ENCODE peak calls at places on chromosomes 4 and X, in six cellular contexts. P is mammary epithelial cell, B is IMR-90, Q is lung, T is heart left ventricle, L is endodermal cell. Z is an unnamed sample. For H3K4me1, the result is how much of the 10 kb centered on the place peaks cover.

GRCh38 chrX:10615931-10616780 is 4.2 kb downstream of the MID1 start:
- DNase-seq in Q (no peak), P (no peak), B (peak), T (peak), L (peak), Z (peak)

GRCh38 chr4:41122775-41123174 is 91.6 kb downstream of the APBB2 start:
- DNase-seq in B (no peak), P (no peak), T (no peak), Q (no peak), L (peak), Z (no peak)

GRCh38 chr4:177380730-177381287 is 61.4 kb downstream of the AGA start:
- DNase-seq in P (peak), Q (no peak), T (no peak), B (no peak), L (peak), Z (no peak)

GRCh38 chrX:54042609-54043010 is 1.7 kb downstream of the PHF8 start:
- DNase-seq in T (peak), P (peak), L (peak), Q (peak), B (peak), Z (peak)

GRCh38 chrX:70479197-70479969 is 34.7 kb downstream of the DLG3 start:
- DNase-seq in P (peak), Q (no peak), B (peak), T (no peak), L (no peak), Z (no peak)

GRCh38 chrX:8724176-8724757 is 7.7 kb downstream of the ANOS1 start:
- DNase-seq in P (no peak), B (no peak), L (peak), T (no peak), Q (no peak), Z (no peak)

GRCh38 chr4:155060419-155060818 is 148.0 kb upstream of the NPY2R start:
- DNase-seq in P (no peak), B (no peak), Q (no peak), L (no peak), T (no peak), Z (no peak)

GRCh38 chr4:187908079-187908501 is 87.5 kb upstream of the ZFP42 start:
- DNase-seq in P (peak), Q (no peak), L (no peak), B (peak), T (no peak), Z (no peak)

GRCh38 chr4:83022724-83023427 is 12.1 kb upstream of the COPS4 start:
- DNase-seq in T (no peak), L (no peak), P (peak), Q (no peak), B (peak), Z (no peak)

GRCh38 chrX:39905475-39905889 is 192.3 kb downstream of the BCOR start:
- DNase-seq in P (no peak), Q (no peak), B (peak), L (no peak), T (no peak), Z (no peak)

GRCh38 chr4:37948542-37948941 is 11.7 kb upstream of the PTTG2 start:
- DNase-seq in B (no peak), T (no peak), P (no peak), Q (no peak), L (no peak), Z (no peak)

GRCh38 chr4:73687414-73687813 is 53.0 kb upstream of the CXCL8 start:
- DNase-seq in B (no peak), P (no peak), L (no peak), Q (no peak), T (no peak), Z (no peak)

GRCh38 chr4:87005690-87006461 is 71.1 kb downstream of the AFF1 start:
- DNase-seq in P (no peak), L (no peak), B (no peak), T (no peak), Q (no peak), Z (peak)

GRCh38 chrX:11756354-11757318 is 1.4 kb upstream of the MSL3 start:
- DNase-seq in T (no peak), L (no peak), Q (no peak), P (no peak), B (no peak), Z (no peak)
- TF ChIP-seq CTCF in T (no peak), L (no peak), Q (no peak), P (no peak), B (no peak), Z (no peak)

DNA sequence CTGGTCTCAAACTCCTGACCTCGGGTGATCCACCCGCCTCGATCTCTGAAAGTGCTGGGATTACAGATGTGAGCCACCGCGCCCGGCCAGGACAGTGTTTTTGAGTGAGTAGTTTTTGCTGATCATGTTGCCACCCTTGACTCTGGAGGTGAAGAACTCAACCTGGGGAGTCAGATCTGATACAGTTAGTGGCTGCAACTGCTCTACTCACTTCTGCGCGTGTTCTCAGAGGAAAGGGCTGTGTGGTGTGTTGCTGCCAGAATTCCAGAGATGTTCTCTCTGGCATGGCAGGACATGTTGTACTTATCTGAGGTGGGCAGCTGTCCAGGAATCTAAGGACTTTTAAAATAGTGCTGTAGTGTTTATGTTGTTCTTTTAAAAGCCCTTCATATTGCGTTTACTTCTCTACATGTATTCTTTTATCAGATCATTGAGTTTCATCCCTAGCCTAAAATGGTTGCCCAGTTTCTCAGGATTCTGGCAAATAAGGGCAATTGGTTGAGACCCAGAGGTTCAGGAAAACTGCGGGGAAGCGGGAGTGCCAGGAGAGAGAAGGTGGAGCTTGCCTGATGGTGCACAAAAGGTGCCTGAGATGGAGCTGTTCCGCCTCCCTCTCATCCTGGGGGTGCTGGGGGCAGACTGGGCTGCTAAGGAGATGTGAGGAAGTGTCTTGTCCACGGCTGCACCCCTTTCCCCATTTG is 97.7 kb downstream of the ARHGAP10 start:
- DNase-seq in Q (no peak), L (no peak), P (peak), B (peak), T (peak), Z (peak)
- H3K4me1 ChIP-seq in Q (under half), L (under half), P (half or more), B (under half), T (half or more), Z (half or more)

DNA sequence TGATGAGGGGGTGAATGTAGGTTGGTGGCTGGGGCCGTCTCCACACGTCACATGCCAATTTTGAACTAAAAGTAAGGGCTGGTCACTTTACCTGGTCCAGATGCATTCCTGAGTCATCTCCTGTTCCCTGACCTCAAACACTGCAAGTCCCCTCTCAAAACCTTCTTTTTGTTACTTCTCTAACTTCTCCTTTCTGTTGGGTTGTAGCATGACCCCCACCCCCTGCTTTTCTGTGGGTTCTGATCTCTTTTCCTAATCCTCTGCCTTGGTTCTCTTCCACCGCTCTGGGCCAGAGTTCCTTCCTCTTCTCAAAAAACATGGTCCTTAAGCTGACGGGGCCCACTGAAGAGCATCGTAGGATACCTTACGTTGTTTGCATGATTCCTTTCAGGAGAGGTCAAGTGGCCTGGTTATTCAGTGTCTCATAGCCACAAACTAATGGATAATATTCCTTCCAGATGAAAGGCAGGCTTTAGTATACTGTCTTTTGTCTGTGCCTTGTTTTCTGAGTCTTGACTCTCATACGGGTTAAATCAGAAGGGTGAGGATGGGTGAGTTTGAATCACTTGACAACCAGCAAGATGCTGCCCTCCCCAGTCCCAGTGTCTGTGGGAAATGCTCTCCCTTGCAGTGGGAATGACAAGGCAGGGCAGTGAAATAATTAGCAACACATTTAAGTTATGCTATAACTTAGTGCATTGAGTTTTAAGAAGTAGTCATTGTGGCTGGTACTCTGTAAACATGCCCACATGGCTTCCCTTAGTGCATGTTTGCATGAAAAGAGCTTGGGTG is 15.1 kb downstream of the SMS start:
- DNase-seq in L (peak), P (no peak), T (no peak), Q (no peak), B (no peak), Z (peak)
- H3K27ac ChIP-seq in L (no peak), P (no peak), T (no peak), Q (no peak), B (no peak), Z (peak)

GRCh38 chr4:77120888-77121508 is 36.0 kb upstream of the CCNG2 start:
- DNase-seq in B (no peak), T (no peak), L (no peak), Q (no peak), P (no peak), Z (no peak)
- TF ChIP-seq CTCF in B (no peak), T (no peak), L (peak), Q (no peak), P (no peak), Z (peak)

GRCh38 chr4:1291091-1291490 is 1.4 kb downstream of the MAEA start:
- DNase-seq in T (no peak), B (no peak), P (no peak), L (no peak), Q (no peak), Z (no peak)

GRCh38 chr4:1290165-1290977 is 680 bp downstream of the MAEA start:
- DNase-seq in P (peak), B (peak), T (no peak), L (no peak), Q (no peak), Z (no peak)

GRCh38 chr4:1293981-1294380 is 4.3 kb downstream of the MAEA start:
- DNase-seq in P (no peak), T (no peak), L (peak), Q (no peak), B (no peak), Z (peak)

GRCh38 chr4:1293531-1293941 is 3.8 kb downstream of the MAEA start:
- DNase-seq in T (no peak), Q (no peak), B (no peak), L (peak), P (no peak), Z (no peak)

DNA sequence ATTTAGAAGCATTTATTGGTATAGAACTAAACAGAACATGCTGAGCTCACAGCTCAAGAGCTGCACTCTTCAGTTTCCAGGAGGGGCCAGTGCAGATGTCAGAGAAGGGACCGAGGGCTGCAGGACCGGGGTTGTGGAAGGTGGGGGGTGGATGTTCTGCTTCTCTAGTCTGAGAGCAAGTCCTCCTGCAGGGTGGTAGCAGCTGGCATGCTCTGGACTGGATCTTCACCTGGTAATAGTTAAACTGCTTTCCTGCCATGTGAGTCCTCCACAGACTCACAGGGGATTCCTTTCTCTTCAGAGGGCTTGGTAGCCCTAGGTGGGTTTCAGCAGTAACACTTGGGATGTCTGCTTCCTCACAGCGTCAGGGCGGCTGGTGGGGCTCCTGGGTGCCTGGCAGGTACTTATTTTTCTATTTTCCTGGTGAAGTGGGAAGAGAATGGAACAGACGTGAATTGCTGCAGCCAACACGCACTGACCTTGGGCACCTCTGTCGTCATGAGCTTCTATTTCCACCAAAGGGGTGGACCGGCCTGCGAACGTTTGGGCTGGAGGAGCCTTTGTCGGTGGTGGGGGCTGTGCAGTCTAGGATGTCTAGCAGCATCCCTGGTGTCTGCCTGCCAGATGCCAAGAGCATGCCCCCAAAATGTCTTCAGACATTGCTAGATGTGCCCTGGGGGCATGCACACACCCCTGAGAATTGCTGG is 2.5 kb downstream of the MAEA start:
- DNase-seq in T (no peak), B (no peak), P (no peak), L (peak), Q (no peak), Z (peak)
- H3K4me1 ChIP-seq in T (half or more), B (under half), P (under half), L (under half), Q (under half), Z (half or more)

GRCh38 chr4:153620352-153620751 is 63.7 kb upstream of the TLR2 start:
- DNase-seq in L (no peak), Q (no peak), P (no peak), B (peak), T (no peak), Z (no peak)
- H3K27ac ChIP-seq in L (no peak), Q (no peak), P (no peak), B (no peak), T (no peak), Z (no peak)

Z was measured in adrenal gland.